ENCODE peak calls at places on chromosomes 4 and X, in ten cellular contexts. One of them, this sample, is unnamed.

GRCh38 chr4:39597695-39598381 is 40.8 kb downstream of the SMIM14 start:
- DNase-seq in PC-3: no peak
- DNase-seq in mammary epithelial cell: no peak
- DNase-seq in IMR-90: no peak
- DNase-seq in fibroblast of lung: no peak
- DNase-seq in GM23338: no peak
- DNase-seq in hepatocyte: no peak
- DNase-seq in OCI-LY7: no peak
- DNase-seq in MM.1S: peak; percentile 8
- DNase-seq in PC-9: no peak
- DNase-seq in this sample: no peak

GRCh38 chr4:119626943-119627266 is 1.7 kb downstream of the PDE5A start:
- DNase-seq in IMR-90: no peak
- DNase-seq in GM23338: no peak
- DNase-seq in hepatocyte: no peak
- DNase-seq in PC-3: no peak
- DNase-seq in PC-9: no peak
- DNase-seq in OCI-LY7: no peak
- DNase-seq in fibroblast of lung: no peak
- DNase-seq in MM.1S: no peak
- DNase-seq in mammary epithelial cell: no peak
- DNase-seq in this sample: no peak

GRCh38 chr4:130068072-130068471 is 972.1 kb downstream of the C4orf33 start:
- DNase-seq in OCI-LY7: no peak
- DNase-seq in GM23338: no peak
- DNase-seq in mammary epithelial cell: no peak
- DNase-seq in fibroblast of lung: no peak
- DNase-seq in IMR-90: no peak
- DNase-seq in PC-3: no peak
- DNase-seq in hepatocyte: no peak
- DNase-seq in PC-9: no peak
- DNase-seq in MM.1S: no peak
- DNase-seq in this sample: no peak

GRCh38 chr4:38069271-38069760 is 109.1 kb downstream of the PTTG2 start:
- DNase-seq in IMR-90: peak; percentile 89
- DNase-seq in MM.1S: peak; percentile 67
- DNase-seq in PC-9: peak; percentile 39
- DNase-seq in OCI-LY7: peak; percentile 23
- DNase-seq in fibroblast of lung: peak; percentile 79
- DNase-seq in hepatocyte: peak; percentile 86
- DNase-seq in mammary epithelial cell: peak; percentile 81
- DNase-seq in GM23338: peak; percentile 87
- DNase-seq in PC-3: peak; percentile 77
- DNase-seq in this sample: peak; percentile 90

GRCh38 chrX:155612312-155613224 is at the start of gene TMLHE:
- DNase-seq in GM23338: peak; percentile 67
- DNase-seq in OCI-LY7: peak; percentile 43
- DNase-seq in IMR-90: peak; percentile 47
- DNase-seq in MM.1S: peak; percentile 52
- DNase-seq in PC-3: no peak
- DNase-seq in mammary epithelial cell: peak; percentile 44
- DNase-seq in fibroblast of lung: peak; percentile 54
- DNase-seq in hepatocyte: peak; percentile 80
- DNase-seq in PC-9: peak; percentile 74
- DNase-seq in this sample: peak; percentile 68

GRCh38 chrX:43707812-43708548 is 51.9 kb downstream of the MAOA start:
- DNase-seq in GM23338: no peak
- DNase-seq in PC-3: peak; percentile 61
- DNase-seq in OCI-LY7: no peak
- DNase-seq in MM.1S: no peak
- DNase-seq in mammary epithelial cell: no peak
- DNase-seq in IMR-90: no peak
- DNase-seq in PC-9: no peak
- DNase-seq in hepatocyte: peak; percentile 14
- DNase-seq in fibroblast of lung: peak; percentile 85
- DNase-seq in this sample: no peak

GRCh38 chr4:144645102-144645469 is 870 bp upstream of the HHIP start:
- DNase-seq in MM.1S: no peak
- DNase-seq in hepatocyte: peak; percentile 14
- DNase-seq in PC-3: no peak
- DNase-seq in OCI-LY7: no peak
- DNase-seq in mammary epithelial cell: no peak
- DNase-seq in GM23338: peak; percentile 45
- DNase-seq in IMR-90: no peak
- DNase-seq in fibroblast of lung: no peak
- DNase-seq in PC-9: no peak
- DNase-seq in this sample: no peak

GRCh38 chr4:71377561-71377960 is 38.7 kb downstream of the SLC4A4 start:
- DNase-seq in IMR-90: peak; percentile 95
- DNase-seq in mammary epithelial cell: peak; percentile 22
- DNase-seq in PC-9: no peak
- DNase-seq in fibroblast of lung: peak; percentile 92
- DNase-seq in MM.1S: no peak
- DNase-seq in PC-3: peak; percentile 96
- DNase-seq in hepatocyte: no peak
- DNase-seq in OCI-LY7: no peak
- DNase-seq in GM23338: no peak
- DNase-seq in this sample: no peak

GRCh38 chr4:80365928-80366327 is 30.4 kb downstream of the CFAP299 start:
- DNase-seq in IMR-90: peak; percentile 76
- DNase-seq in OCI-LY7: peak; percentile 92
- DNase-seq in GM23338: peak; percentile 64
- DNase-seq in MM.1S: peak; percentile 63
- DNase-seq in PC-3: peak; percentile 82
- DNase-seq in mammary epithelial cell: peak; percentile 64
- DNase-seq in hepatocyte: peak; percentile 75
- DNase-seq in PC-9: peak; percentile 60
- DNase-seq in fibroblast of lung: peak; percentile 78
- DNase-seq in this sample: peak; percentile 63

GRCh38 chr4:184462724-184463123 is 11.6 kb downstream of the IRF2 start:
- DNase-seq in GM23338: no peak
- DNase-seq in fibroblast of lung: no peak
- DNase-seq in OCI-LY7: no peak
- DNase-seq in IMR-90: no peak
- DNase-seq in PC-3: no peak
- DNase-seq in hepatocyte: peak; percentile 29
- DNase-seq in MM.1S: no peak
- DNase-seq in mammary epithelial cell: no peak
- DNase-seq in PC-9: no peak
- DNase-seq in this sample: no peak

GRCh38 chr4:184461711-184462110 is 12.6 kb downstream of the IRF2 start:
- DNase-seq in PC-9: no peak
- DNase-seq in mammary epithelial cell: no peak
- DNase-seq in fibroblast of lung: no peak
- DNase-seq in PC-3: no peak
- DNase-seq in IMR-90: no peak
- DNase-seq in MM.1S: no peak
- DNase-seq in OCI-LY7: no peak
- DNase-seq in GM23338: peak; percentile 59
- DNase-seq in hepatocyte: no peak
- DNase-seq in this sample: peak; percentile 60

GRCh38 chr4:184463856-184464255 is 10.5 kb downstream of the IRF2 start:
- DNase-seq in IMR-90: no peak
- DNase-seq in fibroblast of lung: no peak
- DNase-seq in MM.1S: no peak
- DNase-seq in mammary epithelial cell: no peak
- DNase-seq in GM23338: no peak
- DNase-seq in OCI-LY7: no peak
- DNase-seq in PC-3: no peak
- DNase-seq in PC-9: no peak
- DNase-seq in hepatocyte: no peak
- DNase-seq in this sample: no peak

GRCh38 chr4:184464759-184465454 is 9.4 kb downstream of the IRF2 start:
- DNase-seq in OCI-LY7: no peak
- DNase-seq in PC-3: no peak
- DNase-seq in MM.1S: no peak
- DNase-seq in GM23338: no peak
- DNase-seq in hepatocyte: no peak
- DNase-seq in mammary epithelial cell: no peak
- DNase-seq in IMR-90: no peak
- DNase-seq in PC-9: no peak
- DNase-seq in fibroblast of lung: no peak
- DNase-seq in this sample: no peak

DNA sequence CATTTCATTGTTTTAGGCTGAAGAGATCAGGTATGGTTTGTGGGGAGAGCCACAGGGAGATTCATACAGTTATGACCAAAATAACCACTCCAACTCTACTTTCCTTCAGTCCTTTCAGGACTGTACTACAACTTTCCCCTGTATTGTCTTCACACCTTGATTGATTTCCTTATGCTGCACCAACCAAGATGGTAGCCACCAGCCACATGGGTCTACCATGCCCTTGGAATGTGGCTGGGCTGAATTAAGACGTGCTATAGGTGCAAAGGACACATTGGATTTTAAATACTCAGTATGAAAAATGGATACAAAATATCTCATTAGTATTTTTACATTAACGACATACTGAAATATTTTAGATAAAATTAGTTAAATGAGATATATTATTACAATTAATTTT is 11.2 kb downstream of the IRF2 start:
- DNase-seq in OCI-LY7: no peak
- DNase-seq in hepatocyte: no peak
- DNase-seq in fibroblast of lung: no peak
- DNase-seq in IMR-90: no peak
- DNase-seq in GM23338: no peak
- DNase-seq in PC-9: no peak
- DNase-seq in MM.1S: no peak
- DNase-seq in mammary epithelial cell: no peak
- DNase-seq in PC-3: no peak
- DNase-seq in this sample: no peak
- H3K4me2 ChIP-seq in OCI-LY7: no peak overlapping the region
- H3K4me2 ChIP-seq in hepatocyte: peak overlapping the region; percentile 39
- H3K4me2 ChIP-seq in fibroblast of lung: no peak overlapping the region
- H3K4me2 ChIP-seq in IMR-90: no peak overlapping the region
- H3K4me2 ChIP-seq in GM23338: no peak overlapping the region
- H3K4me2 ChIP-seq in PC-9: no peak overlapping the region
- H3K4me2 ChIP-seq in MM.1S: no peak overlapping the region
- H3K4me2 ChIP-seq in mammary epithelial cell: no peak overlapping the region
- H3K4me2 ChIP-seq in PC-3: no peak overlapping the region
- H3K4me2 ChIP-seq in this sample: no peak overlapping the region

DNA sequence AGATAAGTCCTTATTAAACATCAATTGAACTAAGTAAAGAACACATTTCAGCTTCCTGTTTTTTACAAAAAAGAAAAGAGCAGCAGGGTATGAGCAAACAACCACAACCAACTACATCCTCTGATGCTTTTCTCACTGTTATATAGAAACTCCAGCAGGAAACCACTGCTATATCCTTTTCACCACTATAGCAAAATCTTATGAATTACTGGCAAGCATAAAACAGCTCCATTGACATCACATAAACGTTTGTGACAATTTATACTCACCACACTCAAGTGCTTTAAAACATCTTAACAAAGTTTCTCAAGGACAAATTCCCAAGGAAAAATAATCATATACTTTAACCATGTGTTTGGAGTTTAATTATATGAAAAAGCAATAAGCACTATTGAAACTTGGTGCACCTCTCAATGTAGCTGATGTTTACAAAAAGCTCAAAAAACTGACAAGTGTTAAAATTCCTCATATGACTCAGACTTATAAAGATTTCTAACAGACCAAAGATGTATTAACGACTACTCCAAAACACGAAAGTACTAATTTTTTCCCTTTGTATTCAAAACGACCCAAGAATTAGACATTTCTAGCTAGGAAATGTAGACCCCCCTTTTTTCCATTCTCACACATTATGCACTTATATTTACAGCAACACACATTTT is 12.9 kb downstream of the GPRIN3 start:
- DNase-seq in PC-3: no peak
- DNase-seq in IMR-90: no peak
- DNase-seq in fibroblast of lung: no peak
- DNase-seq in mammary epithelial cell: no peak
- DNase-seq in OCI-LY7: peak; percentile 81
- DNase-seq in GM23338: no peak
- DNase-seq in PC-9: no peak
- DNase-seq in MM.1S: peak; percentile 93
- DNase-seq in hepatocyte: no peak
- DNase-seq in this sample: no peak
- H3K4me2 ChIP-seq in PC-3: no peak overlapping the region
- H3K4me2 ChIP-seq in IMR-90: no peak overlapping the region
- H3K4me2 ChIP-seq in fibroblast of lung: no peak overlapping the region
- H3K4me2 ChIP-seq in mammary epithelial cell: no peak overlapping the region
- H3K4me2 ChIP-seq in OCI-LY7: peak overlapping the region; percentile 78
- H3K4me2 ChIP-seq in GM23338: no peak overlapping the region
- H3K4me2 ChIP-seq in PC-9: no peak overlapping the region
- H3K4me2 ChIP-seq in MM.1S: peak overlapping the region; percentile 89
- H3K4me2 ChIP-seq in hepatocyte: no peak overlapping the region
- H3K4me2 ChIP-seq in this sample: no peak overlapping the region

GRCh38 chrX:9952313-9952712 is 14.8 kb upstream of the CLDN34 start:
- DNase-seq in MM.1S: no peak
- DNase-seq in OCI-LY7: no peak
- DNase-seq in PC-9: no peak
- DNase-seq in hepatocyte: no peak
- DNase-seq in fibroblast of lung: no peak
- DNase-seq in mammary epithelial cell: no peak
- DNase-seq in GM23338: no peak
- DNase-seq in PC-3: no peak
- DNase-seq in IMR-90: no peak
- DNase-seq in this sample: no peak

GRCh38 chrX:9958183-9958582 is 9.0 kb upstream of the CLDN34 start:
- DNase-seq in MM.1S: no peak
- DNase-seq in PC-3: no peak
- DNase-seq in OCI-LY7: no peak
- DNase-seq in mammary epithelial cell: no peak
- DNase-seq in hepatocyte: no peak
- DNase-seq in IMR-90: no peak
- DNase-seq in PC-9: no peak
- DNase-seq in GM23338: no peak
- DNase-seq in fibroblast of lung: no peak
- DNase-seq in this sample: no peak

GRCh38 chrX:9955506-9955905 is 11.7 kb upstream of the CLDN34 start:
- DNase-seq in mammary epithelial cell: no peak
- DNase-seq in OCI-LY7: no peak
- DNase-seq in PC-9: no peak
- DNase-seq in fibroblast of lung: peak; percentile 79
- DNase-seq in GM23338: no peak
- DNase-seq in IMR-90: peak; percentile 90
- DNase-seq in PC-3: no peak
- DNase-seq in MM.1S: no peak
- DNase-seq in hepatocyte: no peak
- DNase-seq in this sample: no peak

GRCh38 chrX:9957743-9958142 is 9.4 kb upstream of the CLDN34 start:
- DNase-seq in mammary epithelial cell: no peak
- DNase-seq in PC-9: no peak
- DNase-seq in hepatocyte: no peak
- DNase-seq in IMR-90: no peak
- DNase-seq in GM23338: no peak
- DNase-seq in OCI-LY7: no peak
- DNase-seq in PC-3: peak; percentile 2
- DNase-seq in MM.1S: no peak
- DNase-seq in fibroblast of lung: no peak
- DNase-seq in this sample: no peak

GRCh38 chrX:9953396-9953795 is 13.8 kb upstream of the CLDN34 start:
- DNase-seq in OCI-LY7: peak; percentile 4
- DNase-seq in GM23338: no peak
- DNase-seq in PC-3: no peak
- DNase-seq in mammary epithelial cell: no peak
- DNase-seq in hepatocyte: no peak
- DNase-seq in fibroblast of lung: no peak
- DNase-seq in MM.1S: no peak
- DNase-seq in IMR-90: no peak
- DNase-seq in PC-9: no peak
- DNase-seq in this sample: no peak
- H3K4me2 ChIP-seq in OCI-LY7: no peak overlapping the region
- H3K4me2 ChIP-seq in GM23338: no peak overlapping the region
- H3K4me2 ChIP-seq in PC-3: no peak overlapping the region
- H3K4me2 ChIP-seq in mammary epithelial cell: no peak overlapping the region
- H3K4me2 ChIP-seq in hepatocyte: no peak overlapping the region
- H3K4me2 ChIP-seq in fibroblast of lung: no peak overlapping the region
- H3K4me2 ChIP-seq in MM.1S: no peak overlapping the region
- H3K4me2 ChIP-seq in IMR-90: no peak overlapping the region
- H3K4me2 ChIP-seq in PC-9: no peak overlapping the region
- H3K4me2 ChIP-seq in this sample: no peak overlapping the region

GRCh38 chr4:7391637-7392437 is 42.9 kb downstream of the PSAPL1 start:
- DNase-seq in PC-9: no peak
- DNase-seq in MM.1S: no peak
- DNase-seq in fibroblast of lung: no peak
- DNase-seq in IMR-90: no peak
- DNase-seq in hepatocyte: no peak
- DNase-seq in GM23338: no peak
- DNase-seq in mammary epithelial cell: no peak
- DNase-seq in PC-3: no peak
- DNase-seq in OCI-LY7: no peak
- DNase-seq in this sample: no peak
- H3K4me2 ChIP-seq in PC-9: no peak overlapping the region
- H3K4me2 ChIP-seq in MM.1S: no peak overlapping the region
- H3K4me2 ChIP-seq in fibroblast of lung: no peak overlapping the region
- H3K4me2 ChIP-seq in IMR-90: no peak overlapping the region
- H3K4me2 ChIP-seq in hepatocyte: no peak overlapping the region
- H3K4me2 ChIP-seq in GM23338: no peak overlapping the region
- H3K4me2 ChIP-seq in mammary epithelial cell: no peak overlapping the region
- H3K4me2 ChIP-seq in PC-3: no peak overlapping the region
- H3K4me2 ChIP-seq in OCI-LY7: no peak overlapping the region
- H3K4me2 ChIP-seq in this sample: no peak overlapping the region

This sample was measured in mesendoderm.